ENCODE peak calls at places on chromosomes 2 and 18, in four cellular contexts. One of them, this sample, is unnamed.

GRCh38 chr2:165328272-165328671 is 89.1 kb downstream of the SCN2A start:
- DNase-seq in B cell: no peak
- DNase-seq in fibroblast of the aortic adventitia: no peak
- DNase-seq in HL-60: no peak
- DNase-seq in this sample: peak

GRCh38 chr2:168639501-168639900 is 162.9 kb upstream of the NOSTRIN start:
- DNase-seq in fibroblast of the aortic adventitia: peak
- DNase-seq in HL-60: no peak
- DNase-seq in B cell: no peak
- DNase-seq in this sample: peak

GRCh38 chr2:120722603-120723421 is 12.9 kb upstream of the GLI2 start:
- DNase-seq in HL-60: no peak
- DNase-seq in B cell: no peak
- DNase-seq in fibroblast of the aortic adventitia: peak
- DNase-seq in this sample: no peak

GRCh38 chr18:11398625-11399024 is 210.8 kb upstream of the SLC35G4 start:
- DNase-seq in HL-60: no peak
- DNase-seq in fibroblast of the aortic adventitia: no peak
- DNase-seq in B cell: no peak
- DNase-seq in this sample: no peak

GRCh38 chr18:4765401-4765800 is 310.3 kb upstream of the DLGAP1 start:
- DNase-seq in B cell: no peak
- DNase-seq in fibroblast of the aortic adventitia: no peak
- DNase-seq in HL-60: no peak
- DNase-seq in this sample: no peak

GRCh38 chr2:123993728-123994323 is 31.3 kb upstream of the CNTNAP5 start:
- DNase-seq in HL-60: no peak
- DNase-seq in fibroblast of the aortic adventitia: peak
- DNase-seq in B cell: peak
- DNase-seq in this sample: no peak

GRCh38 chr18:78860117-78860516 is 119.5 kb upstream of the SALL3 start:
- DNase-seq in B cell: no peak
- DNase-seq in fibroblast of the aortic adventitia: no peak
- DNase-seq in HL-60: no peak
- DNase-seq in this sample: no peak

GRCh38 chr2:91477731-91478672 is 2786.5 kb downstream of the RPIA start:
- DNase-seq in fibroblast of the aortic adventitia: no peak
- DNase-seq in HL-60: no peak
- DNase-seq in B cell: no peak
- DNase-seq in this sample: peak

GRCh38 chr2:95015261-95015918 is 10.1 kb upstream of the MAL start:
- DNase-seq in fibroblast of the aortic adventitia: no peak
- DNase-seq in HL-60: no peak
- DNase-seq in B cell: no peak
- DNase-seq in this sample: no peak

GRCh38 chr18:49767111-49768050 is 46.0 kb downstream of the ACAA2 start:
- DNase-seq in HL-60: no peak
- DNase-seq in fibroblast of the aortic adventitia: peak
- DNase-seq in B cell: no peak
- DNase-seq in this sample: no peak

GRCh38 chr2:202030676-202031075 is 3.0 kb upstream of the FZD7 start:
- DNase-seq in B cell: no peak
- DNase-seq in fibroblast of the aortic adventitia: peak
- DNase-seq in HL-60: no peak
- DNase-seq in this sample: no peak

GRCh38 chr2:121242175-121242875 is 42.7 kb downstream of the TFCP2L1 start:
- DNase-seq in HL-60: no peak
- DNase-seq in fibroblast of the aortic adventitia: no peak
- DNase-seq in B cell: no peak
- DNase-seq in this sample: peak

GRCh38 chr2:182393361-182393760 is 33.5 kb downstream of the PDE1A start:
- DNase-seq in B cell: no peak
- DNase-seq in fibroblast of the aortic adventitia: peak
- DNase-seq in HL-60: no peak
- DNase-seq in this sample: no peak
- TF ChIP-seq CTCF in B cell: no peak
- TF ChIP-seq CTCF in fibroblast of the aortic adventitia: no peak
- TF ChIP-seq CTCF in HL-60: no peak
- TF ChIP-seq CTCF in this sample: no peak

DNA sequence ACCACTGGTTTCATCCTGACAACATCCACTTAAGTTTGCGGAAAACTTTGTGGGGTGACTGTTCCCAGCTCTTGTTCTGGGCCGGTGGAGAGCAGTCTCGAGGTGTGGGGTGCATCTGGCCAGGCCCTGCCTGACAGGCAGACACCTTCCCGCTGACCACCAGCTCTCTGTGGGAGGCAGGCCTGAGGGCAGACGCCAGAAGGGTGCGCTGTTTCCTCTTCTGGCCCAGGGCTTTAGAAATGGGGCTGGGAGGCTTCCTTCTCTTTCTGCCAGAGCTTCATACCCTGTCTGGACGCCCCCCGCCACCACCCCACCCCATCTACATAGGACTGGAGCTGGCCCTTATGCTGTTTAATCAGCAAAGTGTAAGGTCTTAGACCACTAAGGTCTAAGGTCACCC is 263.8 kb downstream of the LOXHD1 start:
- DNase-seq in HL-60: no peak
- DNase-seq in B cell: no peak
- DNase-seq in fibroblast of the aortic adventitia: no peak
- DNase-seq in this sample: no peak
- TF ChIP-seq CTCF in HL-60: peak
- TF ChIP-seq CTCF in B cell: no peak
- TF ChIP-seq CTCF in fibroblast of the aortic adventitia: no peak
- TF ChIP-seq CTCF in this sample: no peak

GRCh38 chr18:5851998-5852397 is 43.3 kb downstream of the TMEM200C start:
- DNase-seq in fibroblast of the aortic adventitia: no peak
- DNase-seq in HL-60: no peak
- DNase-seq in B cell: no peak
- DNase-seq in this sample: no peak
- TF ChIP-seq CTCF in fibroblast of the aortic adventitia: no peak
- TF ChIP-seq CTCF in HL-60: no peak
- TF ChIP-seq CTCF in B cell: no peak
- TF ChIP-seq CTCF in this sample: no peak

GRCh38 chr2:223558970-223559369 is 43.2 kb downstream of the SCG2 start:
- DNase-seq in B cell: no peak
- DNase-seq in HL-60: no peak
- DNase-seq in fibroblast of the aortic adventitia: no peak
- DNase-seq in this sample: no peak

GRCh38 chr2:223562078-223562477 is 40.1 kb downstream of the SCG2 start:
- DNase-seq in HL-60: no peak
- DNase-seq in fibroblast of the aortic adventitia: no peak
- DNase-seq in B cell: no peak
- DNase-seq in this sample: no peak

GRCh38 chr2:223566398-223566797 is 35.8 kb downstream of the SCG2 start:
- DNase-seq in B cell: no peak
- DNase-seq in HL-60: no peak
- DNase-seq in fibroblast of the aortic adventitia: no peak
- DNase-seq in this sample: no peak

GRCh38 chr2:223560704-223561435 is 41.3 kb downstream of the SCG2 start:
- DNase-seq in fibroblast of the aortic adventitia: no peak
- DNase-seq in B cell: no peak
- DNase-seq in HL-60: no peak
- DNase-seq in this sample: no peak

DNA sequence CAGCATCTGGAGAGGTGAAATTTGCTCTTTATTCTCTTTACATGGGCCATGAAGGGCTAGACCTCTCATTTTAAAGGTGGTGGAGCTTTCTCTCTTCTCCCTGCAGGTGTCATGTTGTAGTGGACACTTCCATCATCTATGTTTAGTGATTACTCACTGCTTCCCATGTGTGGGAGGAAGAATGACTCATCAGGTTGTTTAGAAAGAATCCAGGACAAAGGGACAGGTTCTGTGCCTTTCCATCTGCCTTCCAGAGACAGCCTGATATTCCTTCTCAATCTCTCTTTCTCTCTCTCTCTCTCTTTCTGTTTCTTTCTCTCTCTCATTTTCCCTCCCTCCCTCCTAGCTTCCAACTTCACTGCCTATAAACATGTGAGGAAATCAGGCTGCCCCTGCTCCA is 38.7 kb downstream of the SCG2 start:
- DNase-seq in HL-60: peak
- DNase-seq in B cell: no peak
- DNase-seq in fibroblast of the aortic adventitia: peak
- DNase-seq in this sample: no peak
- TF ChIP-seq CTCF in HL-60: no peak
- TF ChIP-seq CTCF in B cell: no peak
- TF ChIP-seq CTCF in fibroblast of the aortic adventitia: no peak
- TF ChIP-seq CTCF in this sample: no peak

DNA sequence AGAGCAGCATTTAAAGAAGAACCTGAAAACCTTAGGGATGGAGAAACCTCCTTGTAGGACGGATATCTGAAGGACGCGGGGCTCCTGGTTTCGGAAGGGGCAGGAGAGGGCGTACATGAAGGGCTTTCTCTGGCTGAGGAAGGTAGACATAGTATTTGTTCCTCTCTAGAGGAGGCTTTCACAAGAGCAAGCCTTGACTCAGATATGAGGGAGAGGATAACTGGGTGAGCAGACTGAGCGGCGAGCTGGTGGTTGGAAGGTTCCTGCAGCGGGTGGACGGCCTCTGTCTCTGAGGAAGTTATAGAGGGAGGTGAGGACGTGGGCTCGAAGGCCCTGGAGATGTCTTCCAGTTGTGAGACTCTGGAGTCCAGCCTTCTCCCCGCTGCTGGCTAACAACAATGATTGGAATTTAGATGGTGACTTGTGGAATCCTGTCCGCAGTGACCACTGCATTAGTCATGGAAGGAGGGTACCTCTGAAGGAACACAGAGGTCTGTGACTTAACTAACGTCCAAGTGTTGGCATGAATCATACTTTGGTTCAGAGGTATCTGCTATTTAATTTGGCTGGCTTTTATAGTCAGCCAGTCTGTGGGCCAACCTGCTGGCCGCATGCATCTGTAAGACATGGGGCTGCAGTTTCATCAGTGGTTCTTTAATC is 80.9 kb downstream of the ASAP2 start:
- DNase-seq in HL-60: no peak
- DNase-seq in fibroblast of the aortic adventitia: peak
- DNase-seq in B cell: no peak
- DNase-seq in this sample: no peak
- TF ChIP-seq CTCF in HL-60: no peak
- TF ChIP-seq CTCF in fibroblast of the aortic adventitia: no peak
- TF ChIP-seq CTCF in B cell: no peak
- TF ChIP-seq CTCF in this sample: no peak

GRCh38 chr2:55311444-55311870 is 42.4 kb upstream of the MTIF2 start:
- DNase-seq in HL-60: peak
- DNase-seq in fibroblast of the aortic adventitia: peak
- DNase-seq in B cell: no peak
- DNase-seq in this sample: no peak
- TF ChIP-seq CTCF in HL-60: peak
- TF ChIP-seq CTCF in fibroblast of the aortic adventitia: peak
- TF ChIP-seq CTCF in B cell: peak
- TF ChIP-seq CTCF in this sample: peak

GRCh38 chr18:27400001-27400400 is 214.9 kb upstream of the CHST9 start:
- DNase-seq in fibroblast of the aortic adventitia: no peak
- DNase-seq in B cell: no peak
- DNase-seq in HL-60: no peak
- DNase-seq in this sample: no peak
- TF ChIP-seq CTCF in fibroblast of the aortic adventitia: no peak
- TF ChIP-seq CTCF in B cell: no peak
- TF ChIP-seq CTCF in HL-60: peak
- TF ChIP-seq CTCF in this sample: no peak

This sample was measured in heart left ventricle.